ENCODE peak calls at places on chromosome 12, in eight cellular contexts. One of them, this sample, is unnamed.

GRCh38 chr12:21607701-21608100 is 3.1 kb upstream of the GYS2 start:
- DNase-seq in IMR-90: peak
- DNase-seq in endodermal cell: no peak
- DNase-seq in stomach: no peak
- DNase-seq in AG10803: peak
- DNase-seq in aorta: no peak
- DNase-seq in vagina: no peak
- DNase-seq in lung: no peak
- DNase-seq in this sample: no peak

GRCh38 chr12:60101715-60102114 is 505.9 kb downstream of the SLC16A7 start:
- DNase-seq in IMR-90: peak
- DNase-seq in endodermal cell: no peak
- DNase-seq in stomach: no peak
- DNase-seq in AG10803: peak
- DNase-seq in aorta: no peak
- DNase-seq in vagina: no peak
- DNase-seq in lung: no peak
- DNase-seq in this sample: no peak

GRCh38 chr12:94174576-94174975 is 26.2 kb downstream of the PLXNC1 start:
- DNase-seq in IMR-90: no peak
- DNase-seq in endodermal cell: no peak
- DNase-seq in stomach: no peak
- DNase-seq in AG10803: no peak
- DNase-seq in aorta: peak
- DNase-seq in vagina: no peak
- DNase-seq in lung: no peak
- DNase-seq in this sample: no peak

GRCh38 chr12:52004042-52004648 is 2.6 kb upstream of the TAMALIN start:
- DNase-seq in IMR-90: peak
- DNase-seq in endodermal cell: peak
- DNase-seq in stomach: peak
- DNase-seq in AG10803: peak
- DNase-seq in aorta: peak
- DNase-seq in vagina: no peak
- DNase-seq in lung: no peak
- DNase-seq in this sample: peak

GRCh38 chr12:6697584-6698351 is 2.8 kb downstream of the PIANP start:
- DNase-seq in IMR-90: peak
- DNase-seq in endodermal cell: peak
- DNase-seq in stomach: peak
- DNase-seq in AG10803: peak
- DNase-seq in aorta: no peak
- DNase-seq in vagina: no peak
- DNase-seq in lung: no peak
- DNase-seq in this sample: no peak

GRCh38 chr12:125387206-125387605 is 322.0 kb downstream of the AACS start:
- DNase-seq in IMR-90: no peak
- DNase-seq in endodermal cell: peak
- DNase-seq in stomach: no peak
- DNase-seq in AG10803: no peak
- DNase-seq in aorta: no peak
- DNase-seq in vagina: no peak
- DNase-seq in lung: no peak
- DNase-seq in this sample: no peak

GRCh38 chr12:120466560-120467315 is 2.8 kb downstream of the SRSF9 start:
- DNase-seq in IMR-90: peak
- DNase-seq in endodermal cell: peak
- DNase-seq in stomach: peak
- DNase-seq in AG10803: peak
- DNase-seq in aorta: no peak
- DNase-seq in vagina: no peak
- DNase-seq in lung: no peak
- DNase-seq in this sample: peak

GRCh38 chr12:51631021-51631420 is 40.0 kb downstream of the SCN8A start:
- DNase-seq in IMR-90: no peak
- DNase-seq in endodermal cell: no peak
- DNase-seq in stomach: no peak
- DNase-seq in AG10803: no peak
- DNase-seq in aorta: no peak
- DNase-seq in vagina: no peak
- DNase-seq in lung: no peak
- DNase-seq in this sample: no peak

GRCh38 chr12:48863296-48863695 is 2.4 kb downstream of the RND1 start:
- DNase-seq in IMR-90: no peak
- DNase-seq in endodermal cell: no peak
- DNase-seq in stomach: no peak
- DNase-seq in AG10803: no peak
- DNase-seq in aorta: no peak
- DNase-seq in vagina: no peak
- DNase-seq in lung: no peak
- DNase-seq in this sample: no peak

DNA sequence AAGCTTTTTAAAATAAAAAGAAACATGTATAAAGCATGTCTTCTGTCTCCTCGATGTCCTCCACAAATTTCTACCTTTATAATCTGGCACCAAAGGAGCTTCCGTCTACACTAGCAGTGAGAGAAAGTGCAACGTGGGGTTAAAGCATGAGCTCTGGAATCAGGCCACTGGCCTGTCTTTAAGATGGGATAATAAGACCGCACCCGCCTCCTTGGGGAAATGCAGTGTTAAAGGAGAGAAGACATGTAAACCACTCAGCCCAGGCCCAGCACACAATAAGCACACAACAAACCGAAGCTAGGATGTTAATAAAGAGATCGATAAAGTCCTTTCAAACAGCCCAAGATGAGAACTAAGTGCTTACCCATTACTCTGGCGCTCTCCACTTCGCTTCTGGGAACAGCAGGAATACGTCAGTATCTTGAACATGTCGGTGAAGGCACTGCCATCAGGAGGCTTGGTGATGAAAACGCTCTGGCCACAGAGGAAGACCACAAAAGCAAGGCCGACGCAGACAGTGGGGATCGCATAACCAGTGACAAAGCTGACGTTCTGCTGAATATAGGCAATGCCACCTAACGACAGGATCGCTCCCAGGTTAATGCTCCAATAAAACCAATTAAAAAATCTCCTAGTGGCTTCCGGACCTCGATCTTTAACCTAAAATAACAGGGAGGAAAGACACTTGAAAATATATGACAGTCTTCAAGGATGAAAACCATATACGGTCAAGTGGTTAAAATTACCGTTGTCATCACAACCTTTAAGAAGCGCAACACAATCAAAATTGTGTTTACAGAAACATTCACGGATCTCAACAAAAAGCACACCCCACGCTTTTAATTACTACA is 9.1 kb downstream of the SLC15A4 start:
- DNase-seq in IMR-90: no peak
- DNase-seq in endodermal cell: no peak
- DNase-seq in stomach: peak
- DNase-seq in AG10803: no peak
- DNase-seq in aorta: no peak
- DNase-seq in vagina: no peak
- DNase-seq in lung: no peak
- DNase-seq in this sample: no peak
- H3K4me3 ChIP-seq in IMR-90: no peak
- H3K4me3 ChIP-seq in endodermal cell: no peak
- H3K4me3 ChIP-seq in stomach: no peak
- H3K4me3 ChIP-seq in AG10803: no peak
- H3K4me3 ChIP-seq in aorta: no peak
- H3K4me3 ChIP-seq in vagina: no peak
- H3K4me3 ChIP-seq in lung: no peak
- H3K4me3 ChIP-seq in this sample: no peak

GRCh38 chr12:53493610-53494391 is 5.5 kb downstream of the MAP3K12 start:
- DNase-seq in IMR-90: no peak
- DNase-seq in endodermal cell: peak
- DNase-seq in stomach: no peak
- DNase-seq in AG10803: no peak
- DNase-seq in aorta: no peak
- DNase-seq in vagina: no peak
- DNase-seq in lung: no peak
- DNase-seq in this sample: no peak

GRCh38 chr12:53495903-53496751 is 3.1 kb downstream of the MAP3K12 start:
- DNase-seq in IMR-90: peak
- DNase-seq in endodermal cell: peak
- DNase-seq in stomach: no peak
- DNase-seq in AG10803: peak
- DNase-seq in aorta: peak
- DNase-seq in vagina: no peak
- DNase-seq in lung: no peak
- DNase-seq in this sample: no peak

GRCh38 chr12:53492830-53493609 is 6.2 kb downstream of the MAP3K12 start:
- DNase-seq in IMR-90: peak
- DNase-seq in endodermal cell: peak
- DNase-seq in stomach: peak
- DNase-seq in AG10803: peak
- DNase-seq in aorta: peak
- DNase-seq in vagina: no peak
- DNase-seq in lung: peak
- DNase-seq in this sample: peak

GRCh38 chr12:53489242-53489915 is 9.9 kb downstream of the MAP3K12 start:
- DNase-seq in IMR-90: no peak
- DNase-seq in endodermal cell: peak
- DNase-seq in stomach: no peak
- DNase-seq in AG10803: no peak
- DNase-seq in aorta: no peak
- DNase-seq in vagina: no peak
- DNase-seq in lung: no peak
- DNase-seq in this sample: no peak

GRCh38 chr12:53492188-53492587 is 7.1 kb downstream of the MAP3K12 start:
- DNase-seq in IMR-90: no peak
- DNase-seq in endodermal cell: peak
- DNase-seq in stomach: no peak
- DNase-seq in AG10803: no peak
- DNase-seq in aorta: no peak
- DNase-seq in vagina: no peak
- DNase-seq in lung: no peak
- DNase-seq in this sample: no peak
- H3K4me3 ChIP-seq in IMR-90: no peak
- H3K4me3 ChIP-seq in endodermal cell: peak
- H3K4me3 ChIP-seq in stomach: peak
- H3K4me3 ChIP-seq in AG10803: peak
- H3K4me3 ChIP-seq in aorta: no peak
- H3K4me3 ChIP-seq in vagina: peak
- H3K4me3 ChIP-seq in lung: no peak
- H3K4me3 ChIP-seq in this sample: peak

GRCh38 chr12:50215033-50215432 is 47.9 kb upstream of the CERS5 start:
- DNase-seq in IMR-90: peak
- DNase-seq in endodermal cell: no peak
- DNase-seq in stomach: no peak
- DNase-seq in AG10803: peak
- DNase-seq in aorta: no peak
- DNase-seq in vagina: no peak
- DNase-seq in lung: no peak
- DNase-seq in this sample: no peak

GRCh38 chr12:50211392-50212070 is 44.4 kb upstream of the CERS5 start:
- DNase-seq in IMR-90: no peak
- DNase-seq in endodermal cell: no peak
- DNase-seq in stomach: no peak
- DNase-seq in AG10803: peak
- DNase-seq in aorta: no peak
- DNase-seq in vagina: no peak
- DNase-seq in lung: no peak
- DNase-seq in this sample: no peak

GRCh38 chr12:50212071-50212467 is 44.9 kb upstream of the CERS5 start:
- DNase-seq in IMR-90: no peak
- DNase-seq in endodermal cell: no peak
- DNase-seq in stomach: no peak
- DNase-seq in AG10803: no peak
- DNase-seq in aorta: no peak
- DNase-seq in vagina: no peak
- DNase-seq in lung: no peak
- DNase-seq in this sample: no peak

GRCh38 chr12:50213439-50213838 is 46.3 kb upstream of the CERS5 start:
- DNase-seq in IMR-90: no peak
- DNase-seq in endodermal cell: no peak
- DNase-seq in stomach: no peak
- DNase-seq in AG10803: no peak
- DNase-seq in aorta: no peak
- DNase-seq in vagina: no peak
- DNase-seq in lung: no peak
- DNase-seq in this sample: no peak

DNA sequence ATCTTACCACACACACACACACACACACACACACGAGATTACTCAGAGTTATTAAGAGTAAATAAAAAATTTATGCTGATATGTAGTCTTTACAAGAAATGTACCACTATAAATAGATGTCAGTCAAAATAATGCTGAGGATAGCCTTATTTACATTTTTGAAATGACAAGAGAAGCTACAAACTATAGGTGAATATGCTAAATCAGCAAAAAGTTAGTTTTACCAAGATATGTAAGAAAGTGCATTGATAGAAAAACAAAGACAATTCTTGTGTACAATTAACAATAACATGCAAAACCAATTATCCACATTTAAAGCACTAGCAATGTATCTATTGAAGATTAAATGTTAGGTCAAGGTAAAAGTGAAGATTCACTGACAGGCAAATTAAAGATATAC is 46.8 kb upstream of the CERS5 start:
- DNase-seq in IMR-90: no peak
- DNase-seq in endodermal cell: no peak
- DNase-seq in stomach: no peak
- DNase-seq in AG10803: no peak
- DNase-seq in aorta: no peak
- DNase-seq in vagina: no peak
- DNase-seq in lung: no peak
- DNase-seq in this sample: no peak
- H3K4me3 ChIP-seq in IMR-90: no peak
- H3K4me3 ChIP-seq in endodermal cell: no peak
- H3K4me3 ChIP-seq in stomach: no peak
- H3K4me3 ChIP-seq in AG10803: no peak
- H3K4me3 ChIP-seq in aorta: no peak
- H3K4me3 ChIP-seq in vagina: no peak
- H3K4me3 ChIP-seq in lung: no peak
- H3K4me3 ChIP-seq in this sample: no peak

DNA sequence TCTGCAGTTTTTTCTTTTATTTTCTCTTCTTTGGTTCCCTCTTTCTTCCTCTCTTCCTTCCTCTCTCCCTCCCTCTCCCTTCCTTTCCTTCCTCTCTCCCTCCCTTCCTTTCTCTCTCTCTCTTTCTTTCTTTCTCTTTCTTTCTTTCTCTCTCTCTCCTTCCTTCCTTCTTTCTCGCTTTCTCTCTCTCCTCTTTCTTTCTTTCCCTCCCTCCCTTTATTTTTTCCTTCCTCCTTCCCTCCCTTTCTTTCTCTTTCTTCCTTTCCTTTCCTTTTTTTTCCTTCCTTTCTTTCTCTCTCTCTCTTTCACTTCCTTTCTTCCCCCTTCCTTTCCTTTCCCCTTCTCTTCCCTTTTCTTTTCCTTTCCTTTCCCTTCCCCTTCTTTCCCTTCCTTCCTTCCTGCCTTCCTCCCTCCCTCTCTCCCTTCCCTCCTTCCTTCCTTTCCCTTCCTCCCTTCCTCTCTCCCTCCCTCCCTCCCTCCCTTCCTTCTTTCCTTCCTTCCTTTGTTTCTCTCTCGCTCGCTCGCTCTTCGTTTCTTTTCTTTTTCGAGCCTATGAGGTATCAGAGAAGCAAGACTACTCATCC is 13.7 kb downstream of the CFAP54 start:
- DNase-seq in IMR-90: no peak
- DNase-seq in endodermal cell: no peak
- DNase-seq in stomach: no peak
- DNase-seq in AG10803: no peak
- DNase-seq in aorta: no peak
- DNase-seq in vagina: no peak
- DNase-seq in lung: no peak
- DNase-seq in this sample: no peak
- H3K4me3 ChIP-seq in IMR-90: no peak
- H3K4me3 ChIP-seq in endodermal cell: no peak
- H3K4me3 ChIP-seq in stomach: no peak
- H3K4me3 ChIP-seq in AG10803: no peak
- H3K4me3 ChIP-seq in aorta: no peak
- H3K4me3 ChIP-seq in vagina: no peak
- H3K4me3 ChIP-seq in lung: no peak
- H3K4me3 ChIP-seq in this sample: no peak

This sample was measured in pancreas.